ENCODE peak calls at places on chromosomes 6 and 20, in eight cellular contexts. U, L, A, W, I, B, K and N are unnamed samples.

GRCh38 chr6:166586424-166587156 is at the start of gene RAMACL:
- DNase-seq in U (no peak), L (no peak), A (peak; percentile 48), W (peak; percentile 13), I (no peak), B (no peak), K (no peak), N (peak; percentile 60)

GRCh38 chr6:123393333-123393732 is 243.4 kb downstream of the TRDN start:
- DNase-seq in U (no peak), L (no peak), A (no peak), W (peak; percentile 95), I (no peak), B (peak; percentile 6), K (no peak), N (no peak)

GRCh38 chr20:1177680-1178079 is 7.1 kb downstream of the TMEM74B start:
- DNase-seq in U (no peak), L (no peak), A (no peak), W (no peak), I (no peak), B (peak; percentile 19), K (no peak), N (no peak)

GRCh38 chr6:28985396-28986164 is 19.5 kb downstream of the ZNF311 start:
- DNase-seq in U (peak; percentile 98), L (peak; percentile 98), A (no peak), W (peak; percentile 93), I (no peak), B (peak; percentile 98), K (peak; percentile 87), N (no peak)

GRCh38 chr6:163415620-163416379 is 1.3 kb downstream of the QKI start:
- DNase-seq in U (no peak), L (peak; percentile 60), A (peak; percentile 40), W (no peak), I (peak; percentile 38), B (peak; percentile 67), K (peak; percentile 35), N (peak; percentile 52)

GRCh38 chr6:44257753-44258324 is 511 bp upstream of the SLC35B2 start:
- DNase-seq in U (no peak), L (no peak), A (no peak), W (no peak), I (no peak), B (no peak), K (no peak), N (peak; percentile 78)

GRCh38 chr20:688809-689208 is 13.2 kb upstream of the SCRT2 start:
- DNase-seq in U (peak; percentile 1), L (no peak), A (no peak), W (no peak), I (no peak), B (no peak), K (no peak), N (no peak)

GRCh38 chr20:32651537-32651936 is 22.2 kb downstream of the C20orf203 start:
- DNase-seq in U (no peak), L (no peak), A (no peak), W (no peak), I (no peak), B (no peak), K (no peak), N (no peak)

GRCh38 chr6:161922631-161923119 is 648.8 kb upstream of the AGPAT4 start:
- DNase-seq in U (peak; percentile 29), L (peak; percentile 16), A (no peak), W (peak; percentile 38), I (no peak), B (peak; percentile 63), K (no peak), N (no peak)

GRCh38 chr20:2527762-2528161 is 8.6 kb upstream of the TMC2 start:
- DNase-seq in U (no peak), L (no peak), A (no peak), W (no peak), I (no peak), B (no peak), K (no peak), N (no peak)

GRCh38 chr20:1965520-1966278 is 28.2 kb downstream of the PDYN start:
- DNase-seq in U (peak; percentile 42), L (peak; percentile 46), A (peak; percentile 34), W (peak; percentile 7), I (peak; percentile 63), B (peak; percentile 76), K (no peak), N (peak; percentile 72)